ENCODE peak calls at places on chromosomes 5 and 9, in six cellular contexts. S, R, C, H, U and P are unnamed samples.

GRCh38 chr9:137027369-137028012 is 546 bp downstream of the ABCA2 start:
- DNase-seq in U (peak), S (no peak), R (no peak), C (peak), H (no peak), P (peak)

GRCh38 chr5:10565785-10566506 is 2.1 kb downstream of the ANKRD33B start:
- DNase-seq in H (no peak), U (no peak), S (peak), C (no peak), R (no peak), P (no peak)

GRCh38 chr9:124286292-124286931 is 28.7 kb downstream of the NEK6 start:
- DNase-seq in R (no peak), U (no peak), S (no peak), C (no peak), H (peak), P (no peak)

GRCh38 chr9:126773004-126773607 is 31.7 kb upstream of the ZBTB43 start:
- DNase-seq in S (no peak), R (no peak), H (peak), U (peak), C (peak), P (peak)

GRCh38 chr9:108052431-108053080 is 563.0 kb upstream of the KLF4 start:
- DNase-seq in S (no peak), C (no peak), U (peak), R (no peak), H (no peak), P (no peak)

GRCh38 chr9:26983340-26983739 is 22.1 kb downstream of the LRRC19 start:
- DNase-seq in C (no peak), R (no peak), S (no peak), H (no peak), U (no peak), P (no peak)

GRCh38 chr5:3709058-3709723 is 113.6 kb downstream of the IRX1 start:
- DNase-seq in S (no peak), C (no peak), R (no peak), U (peak), H (no peak), P (no peak)

GRCh38 chr9:91536211-91536691 is 112.6 kb upstream of the NFIL3 start:
- DNase-seq in S (no peak), C (no peak), U (no peak), R (no peak), H (peak), P (no peak)

GRCh38 chr5:34598177-34598794 is 57.8 kb upstream of the RAI14 start:
- DNase-seq in S (no peak), C (no peak), H (peak), R (no peak), U (no peak), P (no peak)